ENCODE peak calls at places on chromosomes 2 and 18, in four cellular contexts. One of them, this sample, is unnamed. For H3K27me3, the result is how much of the 10 kb centered on the place peaks cover.

GRCh38 chr2:218858671-218859555 is 692 bp upstream of the WNT6 start:
- DNase-seq in HepG2: no peak
- DNase-seq in H1: peak
- DNase-seq in GM12878: no peak
- DNase-seq in this sample: no peak

GRCh38 chr2:10709290-10709939 is 12.0 kb upstream of the ATP6V1C2 start:
- DNase-seq in HepG2: peak
- DNase-seq in H1: peak
- DNase-seq in GM12878: no peak
- DNase-seq in this sample: peak

GRCh38 chr2:240579771-240580614 is 6.5 kb upstream of the CAPN10 start:
- DNase-seq in HepG2: peak
- DNase-seq in H1: peak
- DNase-seq in GM12878: peak
- DNase-seq in this sample: no peak

GRCh38 chr2:71675296-71675695 is 221.9 kb downstream of the DYSF start:
- DNase-seq in HepG2: no peak
- DNase-seq in H1: peak
- DNase-seq in GM12878: no peak
- DNase-seq in this sample: no peak

GRCh38 chr2:173226899-173227692 is 127.6 kb upstream of the CDCA7 start:
- DNase-seq in HepG2: peak
- DNase-seq in H1: no peak
- DNase-seq in GM12878: no peak
- DNase-seq in this sample: no peak

GRCh38 chr18:59846814-59847490 is 52.8 kb upstream of the PMAIP1 start:
- DNase-seq in HepG2: no peak
- DNase-seq in H1: no peak
- DNase-seq in GM12878: peak
- DNase-seq in this sample: no peak

GRCh38 chr18:34493099-34493544 is 217.0 kb upstream of the DTNA start:
- DNase-seq in HepG2: peak
- DNase-seq in H1: peak
- DNase-seq in GM12878: no peak
- DNase-seq in this sample: peak

GRCh38 chr2:118638453-118638852 is 209.0 kb downstream of the EN1 start:
- DNase-seq in HepG2: no peak
- DNase-seq in H1: no peak
- DNase-seq in GM12878: no peak
- DNase-seq in this sample: no peak

GRCh38 chr2:85935746-85936208 is 47.0 kb upstream of the ST3GAL5 start:
- DNase-seq in HepG2: no peak
- DNase-seq in H1: no peak
- DNase-seq in GM12878: no peak
- DNase-seq in this sample: peak

GRCh38 chr2:230327418-230328154 is 593 bp downstream of the SP140L start:
- DNase-seq in HepG2: no peak
- DNase-seq in H1: no peak
- DNase-seq in GM12878: no peak
- DNase-seq in this sample: no peak

GRCh38 chr2:218260166-218260565 is 649 bp upstream of the GPBAR1 start:
- DNase-seq in HepG2: no peak
- DNase-seq in H1: no peak
- DNase-seq in GM12878: no peak
- DNase-seq in this sample: no peak

GRCh38 chr2:217880891-217881290 is 121.9 kb downstream of the TNS1 start:
- DNase-seq in HepG2: no peak
- DNase-seq in H1: no peak
- DNase-seq in GM12878: no peak
- DNase-seq in this sample: no peak

GRCh38 chr2:57849843-57850242 is 196.8 kb upstream of the VRK2 start:
- DNase-seq in HepG2: no peak
- DNase-seq in H1: no peak
- DNase-seq in GM12878: no peak
- DNase-seq in this sample: no peak

GRCh38 chr2:145751155-145751554 is 1231.2 kb upstream of the ZEB2 start:
- DNase-seq in HepG2: no peak
- DNase-seq in H1: no peak
- DNase-seq in GM12878: no peak
- DNase-seq in this sample: no peak

GRCh38 chr2:176959614-176960013 is 253.0 kb upstream of the HNRNPA3 start:
- DNase-seq in HepG2: no peak
- DNase-seq in H1: no peak
- DNase-seq in GM12878: no peak
- DNase-seq in this sample: no peak

GRCh38 chr18:7658701-7659100 is 91.6 kb downstream of the PTPRM start:
- DNase-seq in HepG2: peak
- DNase-seq in H1: no peak
- DNase-seq in GM12878: no peak
- DNase-seq in this sample: no peak

GRCh38 chr18:72840109-72840508 is 27.7 kb downstream of the NETO1 start:
- DNase-seq in HepG2: no peak
- DNase-seq in H1: no peak
- DNase-seq in GM12878: no peak
- DNase-seq in this sample: no peak

GRCh38 chr2:8260213-8260612 is 421.6 kb upstream of the ID2 start:
- DNase-seq in HepG2: no peak
- DNase-seq in H1: no peak
- DNase-seq in GM12878: no peak
- DNase-seq in this sample: no peak

GRCh38 chr18:54983041-54983686 is 23.9 kb upstream of the CCDC68 start:
- DNase-seq in HepG2: peak
- DNase-seq in H1: no peak
- DNase-seq in GM12878: no peak
- DNase-seq in this sample: no peak

GRCh38 chr18:79611040-79611681 is 68.4 kb upstream of the CTDP1 start:
- DNase-seq in HepG2: no peak
- DNase-seq in H1: peak
- DNase-seq in GM12878: no peak
- DNase-seq in this sample: peak

GRCh38 chr18:48006415-48007175 is 76.1 kb upstream of the SMAD2 start:
- DNase-seq in HepG2: no peak
- DNase-seq in H1: no peak
- DNase-seq in GM12878: no peak
- DNase-seq in this sample: no peak

GRCh38 chr18:48003426-48004349 is 73.2 kb upstream of the SMAD2 start:
- DNase-seq in HepG2: no peak
- DNase-seq in H1: no peak
- DNase-seq in GM12878: no peak
- DNase-seq in this sample: no peak

GRCh38 chr18:48007381-48007780 is 76.9 kb upstream of the SMAD2 start:
- DNase-seq in HepG2: no peak
- DNase-seq in H1: no peak
- DNase-seq in GM12878: no peak
- DNase-seq in this sample: no peak

GRCh38 chr18:48002933-48003365 is 72.5 kb upstream of the SMAD2 start:
- DNase-seq in HepG2: no peak
- DNase-seq in H1: no peak
- DNase-seq in GM12878: no peak
- DNase-seq in this sample: no peak

GRCh38 chr18:48004577-48004976 is 74.1 kb upstream of the SMAD2 start:
- DNase-seq in HepG2: no peak
- DNase-seq in H1: no peak
- DNase-seq in GM12878: no peak
- DNase-seq in this sample: no peak
- TF ChIP-seq SUZ12 in HepG2: no peak
- TF ChIP-seq SUZ12 in H1: no peak
- TF ChIP-seq SUZ12 in GM12878: no peak
- TF ChIP-seq SUZ12 in this sample: no peak

DNA sequence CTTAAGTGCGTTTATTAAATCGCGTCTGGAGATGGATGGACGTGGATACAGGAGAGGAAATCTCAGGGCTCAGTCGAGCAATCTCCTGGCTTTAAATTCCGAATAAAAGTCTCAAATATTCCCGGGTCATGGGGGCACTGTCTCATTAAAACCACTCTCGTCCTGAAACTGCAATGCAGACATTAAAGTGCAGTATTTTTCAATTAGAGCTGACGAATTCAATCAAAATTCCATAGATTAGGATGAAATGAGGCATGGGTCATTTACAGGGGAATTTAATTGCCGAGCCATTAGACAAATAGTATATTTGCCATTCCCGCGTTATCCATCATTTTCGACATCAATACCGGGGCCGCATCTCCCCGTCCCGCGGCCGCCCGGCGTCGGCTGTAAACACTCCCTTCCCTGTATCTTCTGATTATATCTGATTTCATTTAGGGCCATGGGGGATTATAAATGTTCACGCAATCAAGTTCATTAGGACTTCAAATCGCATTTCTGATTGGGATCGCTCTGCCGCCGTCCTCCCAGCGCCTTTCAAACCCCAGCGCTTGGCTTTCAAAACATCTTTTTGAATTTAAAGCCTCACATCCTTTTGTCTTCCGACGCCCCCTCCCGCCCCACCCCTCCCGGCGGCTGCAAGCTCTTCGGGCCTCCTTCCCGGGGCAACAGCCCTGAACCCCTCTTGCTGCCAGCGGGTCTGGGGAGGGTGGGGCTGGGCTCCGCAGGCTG is 10.9 kb upstream of the GBX2 start:
- DNase-seq in HepG2: no peak
- DNase-seq in H1: no peak
- DNase-seq in GM12878: no peak
- DNase-seq in this sample: no peak
- H3K27me3 ChIP-seq in HepG2: half or more
- H3K27me3 ChIP-seq in H1: half or more
- H3K27me3 ChIP-seq in GM12878: under half
- H3K27me3 ChIP-seq in this sample: half or more

DNA sequence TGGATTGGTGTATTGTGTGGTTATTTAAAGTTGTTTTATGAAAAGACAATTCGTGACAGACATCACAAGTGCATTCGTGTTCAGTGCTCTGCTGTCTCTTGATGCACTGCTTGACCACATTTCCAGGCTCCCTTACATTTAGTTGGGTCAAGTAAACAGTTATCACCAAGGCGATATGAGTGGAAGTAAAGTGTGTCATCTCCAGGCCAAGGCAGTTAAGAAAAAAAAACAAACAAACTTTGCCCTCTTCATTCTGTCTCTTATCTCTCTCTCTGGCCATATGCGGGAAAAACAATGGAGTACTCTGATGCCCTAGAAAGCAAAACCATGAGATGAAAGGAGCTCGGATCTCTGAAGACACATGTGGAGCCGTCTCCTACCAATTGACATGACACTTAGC is 131.1 kb downstream of the DSEL start:
- DNase-seq in HepG2: peak
- DNase-seq in H1: no peak
- DNase-seq in GM12878: no peak
- DNase-seq in this sample: no peak
- TF ChIP-seq SUZ12 in HepG2: no peak
- TF ChIP-seq SUZ12 in H1: no peak
- TF ChIP-seq SUZ12 in GM12878: no peak
- TF ChIP-seq SUZ12 in this sample: no peak

DNA sequence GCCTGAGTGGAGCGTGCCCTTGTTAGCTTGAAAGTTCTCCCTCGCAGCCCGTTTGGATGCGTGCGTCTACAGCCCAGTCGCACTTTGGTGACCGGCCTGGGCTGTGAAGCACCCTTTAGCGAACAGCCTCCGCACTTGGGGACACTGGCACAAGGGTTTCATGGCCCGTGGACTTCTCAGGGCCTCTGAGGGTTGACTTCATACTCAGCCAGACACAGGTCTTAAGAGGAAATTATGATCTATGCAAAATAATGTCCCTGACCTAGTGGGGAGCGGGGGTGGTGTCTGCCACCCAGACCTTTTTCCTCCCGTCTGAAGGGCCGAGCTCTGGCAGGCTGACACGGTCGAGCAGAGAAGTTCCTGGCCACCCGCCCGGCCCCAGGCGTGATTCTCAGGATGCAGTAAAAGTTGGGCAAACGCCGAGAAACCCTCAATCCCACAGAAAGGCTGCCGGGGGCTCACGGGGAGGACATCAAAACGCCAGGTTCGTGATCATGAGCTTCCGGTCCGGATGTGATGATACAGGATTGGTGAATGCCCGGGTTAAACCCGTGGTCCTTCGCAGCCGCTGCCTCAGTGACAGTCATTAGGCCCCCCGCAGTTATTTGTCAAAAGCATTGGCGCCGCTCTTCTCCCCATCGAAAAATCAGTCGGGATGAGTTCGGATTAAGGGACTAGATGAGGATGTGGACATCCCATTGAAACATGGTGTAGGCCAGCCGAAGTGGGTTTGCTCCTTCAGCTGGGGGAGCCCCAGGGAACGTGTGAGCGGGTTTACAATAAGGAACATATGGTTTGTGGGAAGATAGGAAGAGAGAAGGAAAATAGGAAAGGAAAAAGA is 3.6 kb upstream of the PAX3 start:
- DNase-seq in HepG2: no peak
- DNase-seq in H1: peak
- DNase-seq in GM12878: no peak
- DNase-seq in this sample: no peak
- H3K27me3 ChIP-seq in HepG2: half or more
- H3K27me3 ChIP-seq in H1: half or more
- H3K27me3 ChIP-seq in GM12878: half or more
- H3K27me3 ChIP-seq in this sample: half or more

This sample was measured in NT2/D1.